ENCODE peak calls at places on chromosomes 5 and 9, in six cellular contexts. O, Z, G, L, W and E are unnamed samples.

GRCh38 chr5:143499480-143500114 is 96.1 kb upstream of the NR3C1 start:
- DNase-seq in Z (no peak), L (no peak), O (no peak), G (peak; percentile 25), W (no peak), E (no peak)

GRCh38 chr9:101333923-101334702 is 50.7 kb downstream of the BAAT start:
- DNase-seq in W (no peak), O (no peak), G (no peak), L (no peak), Z (no peak), E (no peak)

GRCh38 chr5:151873701-151874100 is 51.0 kb downstream of the GLRA1 start:
- DNase-seq in Z (no peak), G (no peak), W (no peak), O (no peak), L (no peak), E (no peak)

GRCh38 chr5:150137168-150137957 is 18.3 kb downstream of the PDGFRB start:
- DNase-seq in W (no peak), G (peak; percentile 51), Z (no peak), O (no peak), L (no peak), E (no peak)

GRCh38 chr9:114372971-114373591 is 14.7 kb downstream of the AKNA start:
- DNase-seq in O (no peak), Z (peak; percentile 70), L (peak; percentile 72), G (no peak), W (no peak), E (peak; percentile 92)

GRCh38 chr5:93794954-93795353 is 53.6 kb upstream of the POU5F2 start:
- DNase-seq in Z (no peak), O (no peak), G (no peak), W (no peak), L (no peak), E (no peak)

GRCh38 chr9:127973169-127974001 is 7.4 kb downstream of the EEIG1 start:
- DNase-seq in Z (no peak), W (peak; percentile 57), G (no peak), L (no peak), O (no peak), E (no peak)

GRCh38 chr5:142767925-142768324 is 2.3 kb upstream of the ARHGAP26 start:
- DNase-seq in W (no peak), G (peak; percentile 60), O (no peak), L (no peak), Z (no peak), E (no peak)

GRCh38 chr9:126375386-126375785 is 48.8 kb downstream of the MVB12B start:
- DNase-seq in G (peak; percentile 38), L (no peak), O (peak; percentile 31), W (peak; percentile 73), Z (no peak), E (no peak)

GRCh38 chr9:69637801-69638200 is 34.4 kb downstream of the APBA1 start:
- DNase-seq in G (no peak), Z (no peak), L (no peak), W (no peak), O (peak; percentile 69), E (no peak)

GRCh38 chr5:60842859-60843692 is 993 bp downstream of the ELOVL7 start:
- DNase-seq in O (no peak), Z (no peak), L (no peak), G (peak; percentile 73), W (no peak), E (no peak)

GRCh38 chr9:137076636-137077009 is 694 bp upstream of the UAP1L1 start:
- DNase-seq in G (peak; percentile 53), O (no peak), L (no peak), W (no peak), Z (no peak), E (no peak)

GRCh38 chr5:3597727-3598082 is 2.1 kb downstream of the IRX1 start:
- DNase-seq in O (no peak), W (no peak), L (no peak), G (no peak), Z (no peak), E (no peak)

GRCh38 chr5:145711417-145711816 is 123.7 kb downstream of the PRELID2 start:
- DNase-seq in O (no peak), Z (no peak), G (no peak), W (no peak), L (no peak), E (no peak)